ENCODE peak calls at places on chromosomes 11 and 22, in nine cellular contexts. V is fibroblast of lung; W is cardiac muscle cell; P is aorta; A is CD4-positive, alpha-beta memory T cell; K is iPS DF 6.9; N is gastrocnemius medialis; O is CD8-positive, alpha-beta T cell; Q is left ventricle myocardium inferior. J is an unnamed sample.
A peak's percentile ranks its signal among the peaks of the same experiment; 100 is the strongest.

GRCh38 chr22:21860640-21861039 is 6.8 kb downstream of the MAPK1 start:
- DNase-seq in A (no peak), N (no peak), O (no peak), Q (no peak), K (no peak), W (no peak), P (no peak), V (no peak), J (no peak)

GRCh38 chr11:123083623-123084029 is 21.7 kb upstream of the HSPA8 start:
- DNase-seq in K (no peak), N (peak; percentile 81), V (peak; percentile 95), P (peak; percentile 88), W (peak; percentile 98), Q (peak; percentile 78), O (peak; percentile 68), A (peak; percentile 75), J (no peak)

GRCh38 chr11:11978792-11979486 is 29.5 kb downstream of the DKK3 start:
- DNase-seq in A (no peak), N (peak; percentile 73), O (no peak), V (peak; percentile 78), W (peak; percentile 91), Q (peak; percentile 92), P (no peak), K (no peak), J (no peak)

GRCh38 chr11:47003180-47003877 is 66.8 kb downstream of the CSTPP1 start:
- DNase-seq in K (no peak), P (no peak), Q (no peak), N (peak; percentile 11), V (no peak), O (no peak), A (no peak), W (no peak), J (no peak)

GRCh38 chr22:37109242-37109917 is at the start of gene TMPRSS6:
- DNase-seq in O (no peak), A (no peak), Q (no peak), V (no peak), K (no peak), P (no peak), W (no peak), N (no peak), J (no peak)

GRCh38 chr22:26589367-26589844 is 526 bp downstream of the TPST2 start:
- DNase-seq in O (peak; percentile 65), K (no peak), Q (peak; percentile 23), P (peak; percentile 79), N (no peak), V (peak; percentile 29), A (no peak), W (peak; percentile 24), J (peak; percentile 19)

GRCh38 chr22:45579806-45580702 is 77.4 kb downstream of the FBLN1 start:
- DNase-seq in Q (no peak), K (no peak), P (peak; percentile 62), O (no peak), A (no peak), W (no peak), V (no peak), N (no peak), J (no peak)

GRCh38 chr11:69860244-69860643 is 41.0 kb upstream of the FGF3 start:
- DNase-seq in O (no peak), N (no peak), K (no peak), P (no peak), Q (no peak), V (no peak), A (no peak), W (no peak), J (no peak)

GRCh38 chr11:35714882-35715612 is 52.5 kb downstream of the TRIM44 start:
- DNase-seq in A (no peak), N (no peak), P (no peak), K (no peak), V (peak; percentile 39), W (peak; percentile 14), O (no peak), Q (no peak), J (no peak)

GRCh38 chr11:18171377-18172000 is 1.1 kb upstream of the MRGPRX4 start:
- DNase-seq in A (no peak), Q (no peak), K (peak; percentile 41), N (no peak), W (peak; percentile 47), O (no peak), P (no peak), V (peak; percentile 6), J (no peak)

GRCh38 chr11:66294626-66295620 is 3.2 kb downstream of the TMEM151A start:
- DNase-seq in P (no peak), K (no peak), N (no peak), W (no peak), O (no peak), A (no peak), V (no peak), Q (no peak), J (no peak)

GRCh38 chr11:11876458-11876857 is 34.7 kb downstream of the USP47 start:
- DNase-seq in V (no peak), P (no peak), A (no peak), Q (no peak), N (no peak), W (no peak), K (peak; percentile 29), O (no peak), J (no peak)

GRCh38 chr22:49645791-49646550 is 181.7 kb downstream of the BRD1 start:
- DNase-seq in W (no peak), Q (no peak), A (no peak), N (no peak), O (no peak), K (no peak), V (no peak), P (no peak), J (no peak)
- H3K9me3 ChIP-seq in W (no peaks in the 10 kb centered on the region), Q (peaks cover under 1% of the 10 kb centered on the region), A (no peaks in the 10 kb centered on the region), N (no peaks in the 10 kb centered on the region), O (no peaks in the 10 kb centered on the region), K (peaks cover 40% of the 10 kb centered on the region), V (no peaks in the 10 kb centered on the region), P (peaks cover 3% of the 10 kb centered on the region), J (no peaks in the 10 kb centered on the region)

GRCh38 chr11:106187860-106188456 is 110.5 kb downstream of the AASDHPPT start:
- DNase-seq in P (no peak), K (no peak), W (no peak), O (no peak), A (no peak), Q (no peak), V (no peak), N (no peak), J (no peak)
- H3K9me3 ChIP-seq in P (no peaks in the 10 kb centered on the region), K (no peaks in the 10 kb centered on the region), W (no peaks in the 10 kb centered on the region), O (no peaks in the 10 kb centered on the region), A (no peaks in the 10 kb centered on the region), Q (no peaks in the 10 kb centered on the region), V (no peaks in the 10 kb centered on the region), N (no peaks in the 10 kb centered on the region), J (no peaks in the 10 kb centered on the region)

GRCh38 chr22:48900327-48900597 is 927.4 kb downstream of the BRD1 start:
- DNase-seq in W (no peak), A (no peak), K (no peak), N (no peak), O (peak; percentile 29), P (no peak), Q (no peak), V (no peak), J (no peak)

GRCh38 chr22:48900626-48901025 is 927.0 kb downstream of the BRD1 start:
- DNase-seq in W (no peak), N (no peak), K (no peak), O (no peak), V (no peak), Q (no peak), A (no peak), P (no peak), J (no peak)

GRCh38 chr22:48901324-48901723 is 926.3 kb downstream of the BRD1 start:
- DNase-seq in V (no peak), N (no peak), Q (no peak), O (peak; percentile 17), K (no peak), P (no peak), A (no peak), W (no peak), J (no peak)

GRCh38 chr22:48902983-48903650 is 924.6 kb downstream of the BRD1 start:
- DNase-seq in A (no peak), K (no peak), Q (no peak), W (no peak), O (no peak), P (no peak), N (no peak), V (no peak), J (no peak)

DNA sequence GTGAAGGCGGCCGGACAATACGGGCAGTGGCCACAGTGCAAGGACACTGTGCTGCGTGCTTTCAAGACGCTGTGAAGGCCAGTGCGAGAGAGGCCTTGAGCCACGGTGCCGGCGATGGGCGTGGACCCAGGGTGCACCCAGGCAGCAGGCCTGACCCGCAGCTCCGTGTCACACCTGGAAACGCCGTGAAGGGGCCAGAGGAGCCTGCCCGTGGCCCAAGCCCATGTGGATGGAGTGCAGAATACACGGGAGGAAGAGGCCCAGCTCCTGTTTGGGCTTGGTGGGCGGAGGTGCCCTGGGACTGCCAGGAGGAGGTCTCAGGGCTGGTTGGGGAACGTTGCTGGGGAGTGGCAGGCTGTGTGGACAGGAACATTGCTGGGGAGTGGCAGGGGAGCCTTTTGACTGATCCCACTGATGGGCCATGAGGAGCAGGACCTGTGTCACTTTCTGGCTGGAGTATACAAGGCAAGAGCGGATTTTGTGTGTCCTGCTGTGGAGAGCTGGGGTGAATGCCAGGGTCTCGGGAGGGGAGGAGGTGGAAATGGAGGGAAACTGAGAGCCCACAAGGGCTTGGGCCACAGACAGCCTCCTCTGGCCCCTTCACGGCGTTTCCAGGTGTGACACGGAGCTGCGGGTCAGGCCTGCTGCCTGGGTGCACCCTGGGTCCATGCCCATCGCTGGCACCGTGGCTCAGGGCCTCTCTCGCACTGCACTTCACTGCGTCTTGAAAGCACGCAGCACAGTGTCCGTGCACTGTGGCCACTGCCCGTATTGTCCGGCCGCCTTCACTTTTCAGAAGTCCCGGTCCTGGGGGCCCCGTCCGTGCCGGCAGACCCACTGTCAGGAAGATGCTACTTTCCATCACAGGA is 925.4 kb downstream of the BRD1 start:
- DNase-seq in K (no peak), W (no peak), V (no peak), A (no peak), P (no peak), N (no peak), O (no peak), Q (no peak), J (no peak)
- H3K9me3 ChIP-seq in K (peaks cover 37% of the 10 kb centered on the region), W (no peaks in the 10 kb centered on the region), V (no peaks in the 10 kb centered on the region), A (no peaks in the 10 kb centered on the region), P (no peaks in the 10 kb centered on the region), N (no peaks in the 10 kb centered on the region), O (no peaks in the 10 kb centered on the region), Q (no peaks in the 10 kb centered on the region), J (no peaks in the 10 kb centered on the region)

GRCh38 chr22:47248925-47249324 is 486.5 kb downstream of the TBC1D22A start:
- DNase-seq in P (no peak), W (no peak), V (no peak), Q (no peak), A (no peak), K (no peak), N (no peak), O (no peak), J (no peak)

GRCh38 chr22:47249370-47249928 is 487.0 kb downstream of the TBC1D22A start:
- DNase-seq in O (no peak), A (no peak), W (no peak), K (no peak), P (no peak), N (no peak), V (no peak), Q (no peak), J (no peak)

GRCh38 chr22:47251911-47252310 is 489.5 kb downstream of the TBC1D22A start:
- DNase-seq in N (no peak), Q (no peak), V (no peak), W (no peak), K (no peak), A (no peak), P (no peak), O (no peak), J (no peak)

GRCh38 chr22:47247609-47248240 is 485.3 kb downstream of the TBC1D22A start:
- DNase-seq in W (no peak), O (no peak), A (no peak), P (no peak), V (no peak), K (no peak), Q (no peak), N (no peak), J (no peak)

GRCh38 chr22:47250995-47251765 is 488.7 kb downstream of the TBC1D22A start:
- DNase-seq in P (no peak), K (no peak), A (no peak), O (no peak), W (no peak), N (no peak), Q (no peak), V (no peak), J (no peak)
- H3K9me3 ChIP-seq in P (peaks cover 2% of the 10 kb centered on the region), K (peaks cover 27% of the 10 kb centered on the region), A (no peaks in the 10 kb centered on the region), O (no peaks in the 10 kb centered on the region), W (peaks cover 3% of the 10 kb centered on the region), N (no peaks in the 10 kb centered on the region), Q (peaks cover 15% of the 10 kb centered on the region), V (no peaks in the 10 kb centered on the region), J (no peaks in the 10 kb centered on the region)